ENCODE peak calls at places on chromosomes 6 and 20, in four cellular contexts. One of them, this sample, is unnamed.

GRCh38 chr6:119025793-119026192 is 52.7 kb downstream of the FAM184A start:
- DNase-seq in aorta: no peak
- DNase-seq in upper lobe of right lung: no peak
- DNase-seq in CD8-positive, alpha-beta memory T cell: no peak
- DNase-seq in this sample: no peak

GRCh38 chr6:82080767-82081166 is 166.8 kb downstream of the IBTK start:
- DNase-seq in aorta: no peak
- DNase-seq in upper lobe of right lung: no peak
- DNase-seq in CD8-positive, alpha-beta memory T cell: no peak
- DNase-seq in this sample: no peak

GRCh38 chr6:54262499-54262898 is 45.7 kb upstream of the TINAG start:
- DNase-seq in aorta: no peak
- DNase-seq in upper lobe of right lung: no peak
- DNase-seq in CD8-positive, alpha-beta memory T cell: no peak
- DNase-seq in this sample: no peak

GRCh38 chr6:145368075-145368474 is 367.2 kb downstream of the EPM2A start:
- DNase-seq in aorta: no peak
- DNase-seq in upper lobe of right lung: no peak
- DNase-seq in CD8-positive, alpha-beta memory T cell: no peak
- DNase-seq in this sample: no peak

GRCh38 chr6:135603249-135603648 is 105.7 kb upstream of the AHI1 start:
- DNase-seq in aorta: no peak
- DNase-seq in upper lobe of right lung: no peak
- DNase-seq in CD8-positive, alpha-beta memory T cell: no peak
- DNase-seq in this sample: no peak

GRCh38 chr20:19457551-19457950 is 245.1 kb downstream of the SLC24A3 start:
- DNase-seq in aorta: no peak
- DNase-seq in upper lobe of right lung: no peak
- DNase-seq in CD8-positive, alpha-beta memory T cell: no peak
- DNase-seq in this sample: no peak

GRCh38 chr6:90222724-90223198 is 73.9 kb downstream of the BACH2 start:
- DNase-seq in aorta: no peak
- DNase-seq in upper lobe of right lung: no peak
- DNase-seq in CD8-positive, alpha-beta memory T cell: no peak
- DNase-seq in this sample: no peak

GRCh38 chr6:165439928-165440554 is 130.6 kb upstream of the C6orf118 start:
- DNase-seq in aorta: no peak
- DNase-seq in upper lobe of right lung: no peak
- DNase-seq in CD8-positive, alpha-beta memory T cell: no peak
- DNase-seq in this sample: peak; percentile 28

GRCh38 chr6:28586273-28586672 is 60.6 kb downstream of the GPX5 start:
- DNase-seq in aorta: no peak
- DNase-seq in upper lobe of right lung: no peak
- DNase-seq in CD8-positive, alpha-beta memory T cell: no peak
- DNase-seq in this sample: peak; percentile 2

GRCh38 chr6:26592649-26593048 is 4.1 kb upstream of the ABT1 start:
- DNase-seq in aorta: no peak
- DNase-seq in upper lobe of right lung: no peak
- DNase-seq in CD8-positive, alpha-beta memory T cell: no peak
- DNase-seq in this sample: no peak

GRCh38 chr20:992801-993535 is 9.1 kb downstream of the RSPO4 start:
- DNase-seq in aorta: no peak
- DNase-seq in upper lobe of right lung: no peak
- DNase-seq in CD8-positive, alpha-beta memory T cell: no peak
- DNase-seq in this sample: no peak

GRCh38 chr6:17381429-17382147 is 11.8 kb upstream of the CAP2 start:
- DNase-seq in aorta: peak; percentile 51
- DNase-seq in upper lobe of right lung: no peak
- DNase-seq in CD8-positive, alpha-beta memory T cell: no peak
- DNase-seq in this sample: no peak

GRCh38 chr6:79111549-79111948 is 33.5 kb upstream of the PHIP start:
- DNase-seq in aorta: no peak
- DNase-seq in upper lobe of right lung: no peak
- DNase-seq in CD8-positive, alpha-beta memory T cell: no peak
- DNase-seq in this sample: no peak

GRCh38 chr6:64293298-64293697 is 657.7 kb downstream of the PHF3 start:
- DNase-seq in aorta: no peak
- DNase-seq in upper lobe of right lung: no peak
- DNase-seq in CD8-positive, alpha-beta memory T cell: no peak
- DNase-seq in this sample: no peak

GRCh38 chr6:147699637-147700036 is 191.1 kb downstream of the SAMD5 start:
- DNase-seq in aorta: no peak
- DNase-seq in upper lobe of right lung: no peak
- DNase-seq in CD8-positive, alpha-beta memory T cell: no peak
- DNase-seq in this sample: peak; percentile 58

GRCh38 chr6:52388790-52389189 is 26.8 kb downstream of the PAQR8 start:
- DNase-seq in aorta: no peak
- DNase-seq in upper lobe of right lung: no peak
- DNase-seq in CD8-positive, alpha-beta memory T cell: no peak
- DNase-seq in this sample: no peak

GRCh38 chr6:52595796-52596130 is 18.9 kb upstream of the TRAM2 start:
- DNase-seq in aorta: no peak
- DNase-seq in upper lobe of right lung: no peak
- DNase-seq in CD8-positive, alpha-beta memory T cell: no peak
- DNase-seq in this sample: no peak

GRCh38 chr6:154931741-154932424 is 63.2 kb upstream of the TIAM2 start:
- DNase-seq in aorta: no peak
- DNase-seq in upper lobe of right lung: no peak
- DNase-seq in CD8-positive, alpha-beta memory T cell: no peak
- DNase-seq in this sample: no peak

GRCh38 chr20:36175475-36175995 is 21.0 kb downstream of the EPB41L1 start:
- DNase-seq in aorta: no peak
- DNase-seq in upper lobe of right lung: no peak
- DNase-seq in CD8-positive, alpha-beta memory T cell: no peak
- DNase-seq in this sample: no peak

GRCh38 chr20:39312107-39312506 is 350.0 kb downstream of the DHX35 start:
- DNase-seq in aorta: no peak
- DNase-seq in upper lobe of right lung: no peak
- DNase-seq in CD8-positive, alpha-beta memory T cell: no peak
- DNase-seq in this sample: no peak

GRCh38 chr6:110392727-110393126 is 22.6 kb downstream of the DDO start:
- DNase-seq in aorta: no peak
- DNase-seq in upper lobe of right lung: no peak
- DNase-seq in CD8-positive, alpha-beta memory T cell: no peak
- DNase-seq in this sample: no peak

GRCh38 chr6:2798586-2799134 is 33.5 kb downstream of the WRNIP1 start:
- DNase-seq in aorta: no peak
- DNase-seq in upper lobe of right lung: no peak
- DNase-seq in CD8-positive, alpha-beta memory T cell: no peak
- DNase-seq in this sample: no peak

GRCh38 chr6:168288781-168289570 is 30.6 kb downstream of the DACT2 start:
- DNase-seq in aorta: no peak
- DNase-seq in upper lobe of right lung: no peak
- DNase-seq in CD8-positive, alpha-beta memory T cell: no peak
- DNase-seq in this sample: no peak

GRCh38 chr6:91097316-91097878 is 510.5 kb upstream of the MAP3K7 start:
- DNase-seq in aorta: no peak
- DNase-seq in upper lobe of right lung: no peak
- DNase-seq in CD8-positive, alpha-beta memory T cell: no peak
- DNase-seq in this sample: no peak

GRCh38 chr6:139595183-139595582 is 220.7 kb upstream of the CITED2 start:
- DNase-seq in aorta: no peak
- DNase-seq in upper lobe of right lung: no peak
- DNase-seq in CD8-positive, alpha-beta memory T cell: no peak
- DNase-seq in this sample: no peak

DNA sequence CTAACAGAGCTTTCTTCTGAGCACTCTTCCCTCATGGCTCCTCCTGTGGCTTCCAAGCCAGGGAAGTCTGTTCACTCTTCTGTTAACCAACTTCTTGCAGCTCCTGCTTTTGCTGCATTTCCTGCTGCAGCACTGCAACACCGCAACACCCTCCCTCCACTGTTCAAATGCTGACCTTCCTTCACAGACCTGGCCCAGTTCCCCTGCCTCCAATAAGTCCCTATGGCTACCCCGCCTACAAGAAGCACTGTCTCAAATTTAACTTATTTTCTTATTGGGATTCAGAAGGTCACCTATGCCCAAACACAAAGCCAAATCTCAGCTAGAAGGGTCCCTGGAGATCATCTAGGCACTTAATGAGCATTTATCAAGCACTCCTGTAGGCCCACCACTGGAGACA is 44.6 kb downstream of the ELMO2 start:
- DNase-seq in aorta: no peak
- DNase-seq in upper lobe of right lung: no peak
- DNase-seq in CD8-positive, alpha-beta memory T cell: no peak
- DNase-seq in this sample: no peak
- H3K4me1 ChIP-seq in aorta: no peaks in the 10 kb centered on the region
- H3K4me1 ChIP-seq in upper lobe of right lung: peaks cover 37% of the 10 kb centered on the region
- H3K4me1 ChIP-seq in CD8-positive, alpha-beta memory T cell: peaks cover 79% of the 10 kb centered on the region
- H3K4me1 ChIP-seq in this sample: no peaks in the 10 kb centered on the region

GRCh38 chr20:47809561-47809960 is 24.3 kb upstream of the SULF2 start:
- DNase-seq in aorta: no peak
- DNase-seq in upper lobe of right lung: no peak
- DNase-seq in CD8-positive, alpha-beta memory T cell: no peak
- DNase-seq in this sample: peak; percentile 4
- H3K27ac ChIP-seq in aorta: no peak overlapping the region
- H3K27ac ChIP-seq in upper lobe of right lung: no peak overlapping the region
- H3K27ac ChIP-seq in CD8-positive, alpha-beta memory T cell: no peak overlapping the region
- H3K27ac ChIP-seq in this sample: no peak overlapping the region

DNA sequence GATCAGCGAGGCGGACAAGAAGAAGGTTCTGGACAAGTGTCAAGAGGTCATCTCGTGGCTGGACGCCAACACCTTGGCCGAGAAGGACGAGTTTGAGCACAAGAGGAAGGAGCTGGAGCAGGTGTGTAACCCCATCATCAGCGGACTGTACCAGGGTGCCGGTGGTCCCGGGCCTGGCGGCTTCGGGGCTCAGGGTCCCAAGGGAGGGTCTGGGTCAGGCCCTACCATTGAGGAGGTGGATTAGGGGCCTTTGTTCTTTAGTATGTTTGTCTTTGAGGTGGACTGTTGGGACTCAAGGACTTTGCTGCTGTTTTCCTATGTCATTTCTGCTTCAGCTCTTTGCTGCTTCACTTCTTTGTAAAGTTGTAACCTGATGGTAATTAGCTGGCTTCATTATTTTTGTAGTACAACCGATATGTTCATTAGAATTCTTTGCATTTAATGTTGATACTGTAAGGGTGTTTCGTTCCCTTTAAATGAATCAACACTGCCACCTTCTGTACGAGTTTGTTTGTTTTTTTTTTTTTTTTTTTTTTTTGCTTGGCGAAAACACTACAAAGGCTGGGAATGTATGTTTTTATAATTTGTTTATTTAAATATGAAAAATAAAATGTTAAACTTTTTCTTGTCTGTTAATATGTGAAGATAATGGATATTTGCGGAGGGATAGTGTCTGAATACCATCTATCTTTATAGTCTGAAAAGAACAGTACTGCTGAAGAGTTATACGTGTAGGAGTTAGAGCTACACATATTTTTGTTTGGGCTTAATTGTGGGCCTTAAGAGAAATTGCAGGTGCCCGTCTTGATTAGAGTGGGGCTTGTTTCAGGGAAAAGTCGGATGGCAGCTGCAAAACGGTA is 2.3 kb downstream of the HSPA1B start:
- DNase-seq in aorta: no peak
- DNase-seq in upper lobe of right lung: no peak
- DNase-seq in CD8-positive, alpha-beta memory T cell: peak; percentile 55
- DNase-seq in this sample: peak; percentile 65
- H3K4me1 ChIP-seq in aorta: peaks cover 2% of the 10 kb centered on the region
- H3K4me1 ChIP-seq in upper lobe of right lung: peaks cover 40% of the 10 kb centered on the region
- H3K4me1 ChIP-seq in CD8-positive, alpha-beta memory T cell: peaks cover 27% of the 10 kb centered on the region
- H3K4me1 ChIP-seq in this sample: no peaks in the 10 kb centered on the region

GRCh38 chr20:38271609-38272120 is 11.1 kb upstream of the KIAA1755 start:
- DNase-seq in aorta: no peak
- DNase-seq in upper lobe of right lung: no peak
- DNase-seq in CD8-positive, alpha-beta memory T cell: no peak
- DNase-seq in this sample: no peak
- H3K27ac ChIP-seq in aorta: no peak overlapping the region
- H3K27ac ChIP-seq in upper lobe of right lung: no peak overlapping the region
- H3K27ac ChIP-seq in CD8-positive, alpha-beta memory T cell: no peak overlapping the region
- H3K27ac ChIP-seq in this sample: no peak overlapping the region

DNA sequence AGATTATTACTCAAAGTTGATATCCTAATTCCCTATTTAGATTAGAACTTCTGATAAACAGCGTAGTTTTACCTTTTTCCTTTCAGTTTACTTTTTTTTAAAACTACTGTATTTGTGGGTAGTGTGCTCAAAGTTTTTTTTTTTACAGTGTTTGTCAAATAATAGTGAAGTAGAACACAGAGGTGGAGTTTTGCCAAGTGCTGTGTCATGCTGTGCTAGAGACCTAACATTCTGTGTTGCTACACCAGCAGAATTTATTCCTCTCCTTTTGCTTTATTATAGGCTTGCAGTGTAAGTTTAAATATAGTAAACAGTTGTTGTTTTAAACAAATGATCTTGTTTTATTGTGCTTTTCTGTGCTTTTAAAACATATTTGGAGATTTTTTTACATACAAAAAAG is 125.4 kb downstream of the HIVEP1 start:
- DNase-seq in aorta: peak; percentile 71
- DNase-seq in upper lobe of right lung: no peak
- DNase-seq in CD8-positive, alpha-beta memory T cell: no peak
- DNase-seq in this sample: no peak
- H3K4me1 ChIP-seq in aorta: no peaks in the 10 kb centered on the region
- H3K4me1 ChIP-seq in upper lobe of right lung: no peaks in the 10 kb centered on the region
- H3K4me1 ChIP-seq in CD8-positive, alpha-beta memory T cell: peaks cover 18% of the 10 kb centered on the region
- H3K4me1 ChIP-seq in this sample: no peaks in the 10 kb centered on the region

GRCh38 chr6:47405273-47405672 is 72.3 kb upstream of the CD2AP start:
- DNase-seq in aorta: no peak
- DNase-seq in upper lobe of right lung: no peak
- DNase-seq in CD8-positive, alpha-beta memory T cell: no peak
- DNase-seq in this sample: peak; percentile 63
- H3K27ac ChIP-seq in aorta: no peak overlapping the region
- H3K27ac ChIP-seq in upper lobe of right lung: no peak overlapping the region
- H3K27ac ChIP-seq in CD8-positive, alpha-beta memory T cell: no peak overlapping the region
- H3K27ac ChIP-seq in this sample: peak overlapping the region; percentile 62

DNA sequence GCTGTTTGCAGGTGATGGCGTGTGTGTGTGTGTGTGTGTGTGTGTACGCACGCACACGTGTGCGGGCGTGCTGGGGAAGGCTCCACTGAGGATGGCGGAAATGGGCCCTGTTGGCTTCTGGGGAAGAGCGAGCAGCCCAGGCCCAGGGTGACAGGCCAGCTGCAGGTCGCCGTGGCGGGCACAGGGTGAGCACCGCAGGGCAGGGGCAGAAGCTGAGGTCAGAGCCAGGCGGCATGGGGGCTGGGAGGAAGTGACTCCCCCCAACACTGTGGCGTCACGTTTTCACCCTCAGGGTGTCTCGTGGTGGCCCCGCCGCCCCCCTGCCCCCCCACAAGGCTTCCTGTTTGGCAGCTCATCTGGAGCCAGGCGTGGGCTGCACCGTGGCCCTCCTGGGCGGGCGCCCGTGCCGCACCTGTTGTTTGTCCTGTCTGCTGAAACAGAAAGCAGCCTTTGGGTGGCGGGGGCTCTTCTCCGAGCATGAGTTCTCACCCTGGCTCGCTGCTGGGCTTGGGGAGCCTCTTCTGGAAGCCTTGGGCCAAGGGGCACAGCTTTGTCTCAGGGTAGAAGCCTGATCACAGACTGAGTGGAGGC is 7.1 kb downstream of the RBM38 start:
- DNase-seq in aorta: peak; percentile 59
- DNase-seq in upper lobe of right lung: peak; percentile 78
- DNase-seq in CD8-positive, alpha-beta memory T cell: peak; percentile 96
- DNase-seq in this sample: peak; percentile 54
- H3K4me1 ChIP-seq in aorta: peaks cover 2% of the 10 kb centered on the region
- H3K4me1 ChIP-seq in upper lobe of right lung: peaks cover 38% of the 10 kb centered on the region
- H3K4me1 ChIP-seq in CD8-positive, alpha-beta memory T cell: peaks cover 98% of the 10 kb centered on the region
- H3K4me1 ChIP-seq in this sample: no peaks in the 10 kb centered on the region

This sample was measured in small intestine.